ENCODE peak calls at places on chromosomes 4 and X, in ten cellular contexts. One of them, this sample, is unnamed.

GRCh38 chrX:71923516-71923915 is 12.9 kb downstream of the NHSL2 start:
- DNase-seq in NCI-H1694: peak
- DNase-seq in NCI-H69: no peak
- DNase-seq in HT1080: no peak
- DNase-seq in activated CD4-positive, alpha-beta T cell treated with anti-CD3 and anti-CD28 coated beads, Interleukin-2, amount 50 U/mL, for 4 hours: no peak
- DNase-seq in HT-29: no peak
- DNase-seq in natural killer cell: no peak
- DNase-seq in NT2/D1: no peak
- DNase-seq in NCI-H2029: no peak
- DNase-seq in thoracic aorta: no peak
- DNase-seq in this sample: no peak

GRCh38 chrX:131778269-131779218 is 234.7 kb downstream of the OR13H1 start:
- DNase-seq in NCI-H1694: peak
- DNase-seq in NCI-H69: peak
- DNase-seq in HT1080: no peak
- DNase-seq in activated CD4-positive, alpha-beta T cell treated with anti-CD3 and anti-CD28 coated beads, Interleukin-2, amount 50 U/mL, for 4 hours: no peak
- DNase-seq in HT-29: peak
- DNase-seq in natural killer cell: no peak
- DNase-seq in NT2/D1: no peak
- DNase-seq in NCI-H2029: no peak
- DNase-seq in thoracic aorta: no peak
- DNase-seq in this sample: no peak

GRCh38 chr4:176838611-176839411 is 46.1 kb upstream of the VEGFC start:
- DNase-seq in NCI-H1694: no peak
- DNase-seq in NCI-H69: no peak
- DNase-seq in HT1080: peak
- DNase-seq in activated CD4-positive, alpha-beta T cell treated with anti-CD3 and anti-CD28 coated beads, Interleukin-2, amount 50 U/mL, for 4 hours: no peak
- DNase-seq in HT-29: no peak
- DNase-seq in natural killer cell: no peak
- DNase-seq in NT2/D1: no peak
- DNase-seq in NCI-H2029: no peak
- DNase-seq in thoracic aorta: no peak
- DNase-seq in this sample: no peak

GRCh38 chr4:145909331-145909730 is 29.3 kb downstream of the ZNF827 start:
- DNase-seq in NCI-H1694: no peak
- DNase-seq in NCI-H69: no peak
- DNase-seq in HT1080: no peak
- DNase-seq in activated CD4-positive, alpha-beta T cell treated with anti-CD3 and anti-CD28 coated beads, Interleukin-2, amount 50 U/mL, for 4 hours: no peak
- DNase-seq in HT-29: peak
- DNase-seq in natural killer cell: no peak
- DNase-seq in NT2/D1: no peak
- DNase-seq in NCI-H2029: peak
- DNase-seq in thoracic aorta: no peak
- DNase-seq in this sample: no peak

GRCh38 chr4:99323761-99324160 is 2.6 kb upstream of the ADH1B start:
- DNase-seq in NCI-H1694: no peak
- DNase-seq in NCI-H69: peak
- DNase-seq in HT1080: no peak
- DNase-seq in activated CD4-positive, alpha-beta T cell treated with anti-CD3 and anti-CD28 coated beads, Interleukin-2, amount 50 U/mL, for 4 hours: no peak
- DNase-seq in HT-29: no peak
- DNase-seq in natural killer cell: no peak
- DNase-seq in NT2/D1: no peak
- DNase-seq in NCI-H2029: no peak
- DNase-seq in thoracic aorta: no peak
- DNase-seq in this sample: no peak

GRCh38 chr4:148648599-148648998 is 206.4 kb upstream of the NR3C2 start:
- DNase-seq in NCI-H1694: no peak
- DNase-seq in NCI-H69: no peak
- DNase-seq in HT1080: no peak
- DNase-seq in activated CD4-positive, alpha-beta T cell treated with anti-CD3 and anti-CD28 coated beads, Interleukin-2, amount 50 U/mL, for 4 hours: no peak
- DNase-seq in HT-29: no peak
- DNase-seq in natural killer cell: no peak
- DNase-seq in NT2/D1: no peak
- DNase-seq in NCI-H2029: no peak
- DNase-seq in thoracic aorta: no peak
- DNase-seq in this sample: no peak

GRCh38 chr4:47490550-47490949 is 5.5 kb downstream of the ATP10D start:
- DNase-seq in NCI-H1694: no peak
- DNase-seq in NCI-H69: peak
- DNase-seq in HT1080: peak
- DNase-seq in activated CD4-positive, alpha-beta T cell treated with anti-CD3 and anti-CD28 coated beads, Interleukin-2, amount 50 U/mL, for 4 hours: no peak
- DNase-seq in HT-29: peak
- DNase-seq in natural killer cell: no peak
- DNase-seq in NT2/D1: peak
- DNase-seq in NCI-H2029: no peak
- DNase-seq in thoracic aorta: no peak
- DNase-seq in this sample: peak

GRCh38 chrX:85851418-85851817 is 195.9 kb downstream of the CHM start:
- DNase-seq in NCI-H1694: no peak
- DNase-seq in NCI-H69: peak
- DNase-seq in HT1080: no peak
- DNase-seq in activated CD4-positive, alpha-beta T cell treated with anti-CD3 and anti-CD28 coated beads, Interleukin-2, amount 50 U/mL, for 4 hours: no peak
- DNase-seq in HT-29: peak
- DNase-seq in natural killer cell: no peak
- DNase-seq in NT2/D1: no peak
- DNase-seq in NCI-H2029: no peak
- DNase-seq in thoracic aorta: no peak
- DNase-seq in this sample: peak

GRCh38 chr4:167233523-167234387 is 539 bp downstream of the SPOCK3 start:
- DNase-seq in NCI-H1694: no peak
- DNase-seq in NCI-H69: peak
- DNase-seq in HT1080: no peak
- DNase-seq in activated CD4-positive, alpha-beta T cell treated with anti-CD3 and anti-CD28 coated beads, Interleukin-2, amount 50 U/mL, for 4 hours: no peak
- DNase-seq in HT-29: no peak
- DNase-seq in natural killer cell: no peak
- DNase-seq in NT2/D1: no peak
- DNase-seq in NCI-H2029: no peak
- DNase-seq in thoracic aorta: no peak
- DNase-seq in this sample: no peak